ENCODE peak calls at places on chromosomes 11 and 22, in eight cellular contexts. One of them, this sample, is unnamed.

GRCh38 chr22:30606455-30607299 is at the start of gene TCN2:
- DNase-seq in GM12865: peak
- DNase-seq in fibroblast of mammary gland: peak
- DNase-seq in fibroblast of villous mesenchyme: peak
- DNase-seq in PC-3: peak
- DNase-seq in tibial artery: peak
- DNase-seq in psoas muscle: peak
- DNase-seq in right atrium auricular region: peak
- DNase-seq in this sample: no peak

GRCh38 chr11:35526370-35526792 is 965 bp upstream of the PAMR1 start:
- DNase-seq in GM12865: no peak
- DNase-seq in PC-3: no peak
- DNase-seq in psoas muscle: no peak
- DNase-seq in right atrium auricular region: no peak
- DNase-seq in tibial artery: no peak
- DNase-seq in fibroblast of villous mesenchyme: no peak
- DNase-seq in fibroblast of mammary gland: peak
- DNase-seq in this sample: no peak

GRCh38 chr22:26234267-26234666 is 65.0 kb downstream of the SEZ6L start:
- DNase-seq in right atrium auricular region: no peak
- DNase-seq in PC-3: no peak
- DNase-seq in tibial artery: no peak
- DNase-seq in fibroblast of villous mesenchyme: no peak
- DNase-seq in fibroblast of mammary gland: no peak
- DNase-seq in psoas muscle: no peak
- DNase-seq in GM12865: no peak
- DNase-seq in this sample: no peak

GRCh38 chr22:44305455-44305854 is 7.3 kb downstream of the SHISAL1 start:
- DNase-seq in psoas muscle: no peak
- DNase-seq in tibial artery: no peak
- DNase-seq in fibroblast of villous mesenchyme: no peak
- DNase-seq in GM12865: no peak
- DNase-seq in PC-3: no peak
- DNase-seq in fibroblast of mammary gland: no peak
- DNase-seq in right atrium auricular region: no peak
- DNase-seq in this sample: no peak

GRCh38 chr11:120172921-120173705 is 35.2 kb upstream of the TRIM29 start:
- DNase-seq in right atrium auricular region: no peak
- DNase-seq in fibroblast of mammary gland: no peak
- DNase-seq in PC-3: no peak
- DNase-seq in GM12865: no peak
- DNase-seq in fibroblast of villous mesenchyme: no peak
- DNase-seq in psoas muscle: no peak
- DNase-seq in tibial artery: peak
- DNase-seq in this sample: peak

GRCh38 chr22:20567371-20567847 is 60.0 kb downstream of the MED15 start:
- DNase-seq in right atrium auricular region: no peak
- DNase-seq in PC-3: peak
- DNase-seq in psoas muscle: no peak
- DNase-seq in fibroblast of mammary gland: peak
- DNase-seq in tibial artery: no peak
- DNase-seq in GM12865: no peak
- DNase-seq in fibroblast of villous mesenchyme: peak
- DNase-seq in this sample: no peak

GRCh38 chr11:13242564-13242963 is 35.0 kb upstream of the BMAL1 start:
- DNase-seq in psoas muscle: no peak
- DNase-seq in fibroblast of villous mesenchyme: no peak
- DNase-seq in PC-3: peak
- DNase-seq in GM12865: no peak
- DNase-seq in fibroblast of mammary gland: peak
- DNase-seq in tibial artery: no peak
- DNase-seq in right atrium auricular region: no peak
- DNase-seq in this sample: no peak

GRCh38 chr11:128776434-128777284 is 82.8 kb downstream of the FLI1 start:
- DNase-seq in psoas muscle: no peak
- DNase-seq in right atrium auricular region: peak
- DNase-seq in PC-3: peak
- DNase-seq in fibroblast of mammary gland: peak
- DNase-seq in tibial artery: no peak
- DNase-seq in fibroblast of villous mesenchyme: peak
- DNase-seq in GM12865: peak
- DNase-seq in this sample: no peak

GRCh38 chr11:45453721-45454120 is 167.6 kb upstream of the SYT13 start:
- DNase-seq in GM12865: no peak
- DNase-seq in fibroblast of villous mesenchyme: no peak
- DNase-seq in psoas muscle: no peak
- DNase-seq in PC-3: no peak
- DNase-seq in tibial artery: no peak
- DNase-seq in right atrium auricular region: no peak
- DNase-seq in fibroblast of mammary gland: no peak
- DNase-seq in this sample: no peak

GRCh38 chr22:37045958-37046357 is 5.6 kb upstream of the KCTD17 start:
- DNase-seq in fibroblast of villous mesenchyme: peak
- DNase-seq in psoas muscle: no peak
- DNase-seq in tibial artery: no peak
- DNase-seq in GM12865: peak
- DNase-seq in fibroblast of mammary gland: peak
- DNase-seq in PC-3: peak
- DNase-seq in right atrium auricular region: no peak
- DNase-seq in this sample: no peak

DNA sequence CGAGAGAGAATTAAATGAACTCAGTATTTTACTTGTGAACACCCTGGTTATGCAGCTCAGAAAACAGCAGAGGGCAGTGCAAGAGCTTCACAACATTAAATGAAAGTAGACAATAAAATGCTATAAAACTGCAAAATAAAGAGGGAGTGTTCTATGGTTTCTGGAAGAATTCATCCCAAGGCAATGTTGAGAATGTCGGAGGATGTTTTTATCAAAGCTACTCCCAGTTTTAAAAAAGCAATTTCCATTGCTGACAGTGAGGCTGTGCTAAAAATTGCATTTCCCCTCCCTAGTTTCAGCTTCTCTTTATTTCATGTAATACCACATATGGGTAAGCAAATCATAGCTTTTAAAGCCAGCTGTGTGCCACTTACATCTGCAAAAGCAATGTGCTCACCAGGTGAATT is 296.9 kb downstream of the RAB38 start:
- DNase-seq in tibial artery: no peak
- DNase-seq in GM12865: peak
- DNase-seq in right atrium auricular region: no peak
- DNase-seq in fibroblast of villous mesenchyme: peak
- DNase-seq in psoas muscle: no peak
- DNase-seq in fibroblast of mammary gland: peak
- DNase-seq in PC-3: peak
- DNase-seq in this sample: no peak
- TF ChIP-seq CTCF in tibial artery: peak
- TF ChIP-seq CTCF in GM12865: peak
- TF ChIP-seq CTCF in right atrium auricular region: peak
- TF ChIP-seq CTCF in fibroblast of villous mesenchyme: peak
- TF ChIP-seq CTCF in psoas muscle: no peak
- TF ChIP-seq CTCF in fibroblast of mammary gland: peak
- TF ChIP-seq CTCF in PC-3: peak
- TF ChIP-seq CTCF in this sample: peak

GRCh38 chr22:38981659-38982007 is 514 bp upstream of the APOBEC3B start:
- DNase-seq in GM12865: peak
- DNase-seq in fibroblast of villous mesenchyme: no peak
- DNase-seq in PC-3: no peak
- DNase-seq in tibial artery: no peak
- DNase-seq in right atrium auricular region: no peak
- DNase-seq in fibroblast of mammary gland: no peak
- DNase-seq in psoas muscle: no peak
- DNase-seq in this sample: no peak
- H3K4me3 ChIP-seq in GM12865: peak
- H3K4me3 ChIP-seq in fibroblast of villous mesenchyme: no peak
- H3K4me3 ChIP-seq in PC-3: peak
- H3K4me3 ChIP-seq in tibial artery: peak
- H3K4me3 ChIP-seq in right atrium auricular region: no peak
- H3K4me3 ChIP-seq in fibroblast of mammary gland: no peak
- H3K4me3 ChIP-seq in psoas muscle: peak
- H3K4me3 ChIP-seq in this sample: no peak

GRCh38 chr11:17930544-17931144 is 82.2 kb downstream of the SERGEF start:
- DNase-seq in GM12865: no peak
- DNase-seq in tibial artery: no peak
- DNase-seq in PC-3: no peak
- DNase-seq in fibroblast of mammary gland: no peak
- DNase-seq in psoas muscle: no peak
- DNase-seq in right atrium auricular region: no peak
- DNase-seq in fibroblast of villous mesenchyme: no peak
- DNase-seq in this sample: no peak
- TF ChIP-seq CTCF in GM12865: no peak
- TF ChIP-seq CTCF in tibial artery: no peak
- TF ChIP-seq CTCF in PC-3: no peak
- TF ChIP-seq CTCF in fibroblast of mammary gland: no peak
- TF ChIP-seq CTCF in psoas muscle: no peak
- TF ChIP-seq CTCF in right atrium auricular region: no peak
- TF ChIP-seq CTCF in fibroblast of villous mesenchyme: no peak
- TF ChIP-seq CTCF in this sample: no peak

DNA sequence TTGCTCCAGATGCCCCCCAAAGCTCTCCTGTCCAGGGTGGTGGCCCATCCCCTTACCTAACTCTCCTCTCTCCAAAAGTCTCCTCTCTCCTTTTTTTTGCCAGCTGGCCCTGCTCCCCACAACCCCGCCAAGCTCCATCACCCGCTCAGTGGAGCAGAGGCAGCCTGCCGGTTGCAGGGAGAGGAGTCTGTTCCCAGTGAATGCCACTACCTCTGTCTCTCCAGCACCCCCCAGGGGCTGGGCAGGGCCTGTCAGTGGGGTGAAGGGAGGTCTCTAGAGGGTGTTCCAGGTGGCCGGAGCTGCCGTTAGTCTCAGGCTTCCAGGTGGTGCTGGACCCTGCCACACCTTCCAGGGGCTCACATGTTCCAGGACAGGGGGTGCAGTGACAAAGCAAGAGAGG is 387.0 kb downstream of the CTTN start:
- DNase-seq in fibroblast of mammary gland: no peak
- DNase-seq in right atrium auricular region: no peak
- DNase-seq in psoas muscle: no peak
- DNase-seq in PC-3: no peak
- DNase-seq in GM12865: no peak
- DNase-seq in fibroblast of villous mesenchyme: no peak
- DNase-seq in tibial artery: no peak
- DNase-seq in this sample: no peak
- H3K4me3 ChIP-seq in fibroblast of mammary gland: no peak
- H3K4me3 ChIP-seq in right atrium auricular region: no peak
- H3K4me3 ChIP-seq in psoas muscle: no peak
- H3K4me3 ChIP-seq in PC-3: no peak
- H3K4me3 ChIP-seq in GM12865: no peak
- H3K4me3 ChIP-seq in fibroblast of villous mesenchyme: no peak
- H3K4me3 ChIP-seq in tibial artery: no peak
- H3K4me3 ChIP-seq in this sample: no peak

GRCh38 chr22:39135092-39135896 is 17.2 kb downstream of the CBX7 start:
- DNase-seq in psoas muscle: no peak
- DNase-seq in PC-3: peak
- DNase-seq in GM12865: peak
- DNase-seq in fibroblast of villous mesenchyme: peak
- DNase-seq in right atrium auricular region: no peak
- DNase-seq in fibroblast of mammary gland: no peak
- DNase-seq in tibial artery: peak
- DNase-seq in this sample: no peak
- TF ChIP-seq CTCF in psoas muscle: peak
- TF ChIP-seq CTCF in PC-3: peak
- TF ChIP-seq CTCF in GM12865: peak
- TF ChIP-seq CTCF in fibroblast of villous mesenchyme: peak
- TF ChIP-seq CTCF in right atrium auricular region: peak
- TF ChIP-seq CTCF in fibroblast of mammary gland: peak
- TF ChIP-seq CTCF in tibial artery: no peak
- TF ChIP-seq CTCF in this sample: peak

GRCh38 chr11:113774174-113774503 is 647 bp upstream of the ZW10 start:
- DNase-seq in psoas muscle: no peak
- DNase-seq in PC-3: no peak
- DNase-seq in GM12865: no peak
- DNase-seq in tibial artery: no peak
- DNase-seq in fibroblast of villous mesenchyme: no peak
- DNase-seq in right atrium auricular region: no peak
- DNase-seq in fibroblast of mammary gland: no peak
- DNase-seq in this sample: no peak

GRCh38 chr11:113778111-113778910 is 1.3 kb upstream of the CLDN25 start:
- DNase-seq in PC-3: peak
- DNase-seq in GM12865: no peak
- DNase-seq in fibroblast of mammary gland: peak
- DNase-seq in psoas muscle: peak
- DNase-seq in right atrium auricular region: no peak
- DNase-seq in tibial artery: peak
- DNase-seq in fibroblast of villous mesenchyme: peak
- DNase-seq in this sample: no peak

GRCh38 chr11:113771964-113772363 is 1.5 kb downstream of the ZW10 start:
- DNase-seq in PC-3: no peak
- DNase-seq in tibial artery: no peak
- DNase-seq in fibroblast of mammary gland: no peak
- DNase-seq in GM12865: no peak
- DNase-seq in right atrium auricular region: no peak
- DNase-seq in psoas muscle: no peak
- DNase-seq in fibroblast of villous mesenchyme: no peak
- DNase-seq in this sample: no peak

GRCh38 chr11:113773092-113773415 is 438 bp downstream of the ZW10 start:
- DNase-seq in fibroblast of villous mesenchyme: peak
- DNase-seq in PC-3: peak
- DNase-seq in tibial artery: no peak
- DNase-seq in fibroblast of mammary gland: peak
- DNase-seq in right atrium auricular region: no peak
- DNase-seq in psoas muscle: no peak
- DNase-seq in GM12865: no peak
- DNase-seq in this sample: no peak

DNA sequence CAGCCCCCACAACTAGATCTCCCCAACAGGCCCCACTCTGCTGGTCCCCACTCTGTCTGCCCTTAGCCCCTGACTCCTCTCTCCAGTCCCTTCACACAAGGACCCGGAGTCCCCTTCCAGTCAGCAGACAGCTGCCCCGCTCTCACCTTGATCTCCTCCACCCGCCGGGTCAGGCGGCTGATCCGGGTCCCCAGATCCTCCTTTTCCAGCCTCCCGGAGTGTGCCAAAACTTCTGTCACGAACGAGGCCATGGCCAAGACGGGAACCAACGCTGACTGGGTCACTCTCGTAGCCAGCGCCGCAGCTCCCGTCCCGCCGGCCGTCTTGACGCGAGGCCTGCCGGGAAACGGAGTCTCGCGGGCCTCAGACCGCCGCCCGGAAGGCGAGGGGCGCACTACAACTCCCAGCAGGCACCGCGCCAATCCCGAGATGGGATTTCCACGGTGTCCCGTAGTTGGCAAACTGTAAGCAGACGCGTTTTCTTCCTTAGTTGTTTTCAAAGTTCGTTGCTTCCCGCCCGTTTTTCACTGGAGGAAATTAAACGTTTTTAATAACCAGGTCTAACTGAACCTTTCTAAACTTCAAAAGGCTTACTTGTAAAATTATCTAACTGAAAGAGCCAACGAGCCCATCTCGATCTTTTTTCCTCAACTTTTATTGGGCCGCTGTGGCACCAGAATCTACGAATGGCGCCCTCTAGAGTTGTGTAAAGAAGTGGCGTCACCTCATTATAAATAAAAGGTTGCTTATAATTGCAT is at the start of gene ZW10:
- DNase-seq in GM12865: peak
- DNase-seq in tibial artery: peak
- DNase-seq in right atrium auricular region: peak
- DNase-seq in psoas muscle: peak
- DNase-seq in PC-3: peak
- DNase-seq in fibroblast of villous mesenchyme: peak
- DNase-seq in fibroblast of mammary gland: peak
- DNase-seq in this sample: peak
- H3K4me3 ChIP-seq in GM12865: peak
- H3K4me3 ChIP-seq in tibial artery: peak
- H3K4me3 ChIP-seq in right atrium auricular region: peak
- H3K4me3 ChIP-seq in psoas muscle: peak
- H3K4me3 ChIP-seq in PC-3: peak
- H3K4me3 ChIP-seq in fibroblast of villous mesenchyme: peak
- H3K4me3 ChIP-seq in fibroblast of mammary gland: peak
- H3K4me3 ChIP-seq in this sample: peak